ENCODE peak calls at places on chromosome 9, in eight cellular contexts. C, K, O, H, F, V, N and R are unnamed samples. For H3K4me1, the result is how much of the 10 kb centered on the place peaks cover.

GRCh38 chr9:99966720-99967119 is 60.3 kb downstream of the STX17 start:
- DNase-seq in V (no peak), O (peak), K (peak), N (no peak), F (no peak), C (peak), H (no peak), R (no peak)

GRCh38 chr9:76613150-76613781 is 151.0 kb upstream of the PCA3 start:
- DNase-seq in H (no peak), O (no peak), F (no peak), K (no peak), N (no peak), V (no peak), C (no peak), R (no peak)

GRCh38 chr9:134390537-134390936 is 64.3 kb downstream of the RXRA start:
- DNase-seq in N (no peak), V (no peak), H (no peak), F (no peak), O (no peak), K (no peak), C (no peak), R (no peak)

GRCh38 chr9:121972501-121972981 is 120.6 kb downstream of the TTLL11 start:
- DNase-seq in H (no peak), C (no peak), O (peak), K (no peak), N (no peak), V (peak), F (no peak), R (no peak)

GRCh38 chr9:3936520-3937235 is 363.2 kb downstream of the GLIS3 start:
- DNase-seq in O (peak), H (no peak), F (peak), V (no peak), K (no peak), N (peak), C (no peak), R (no peak)

GRCh38 chr9:93013856-93014582 is 44.5 kb upstream of the SUSD3 start:
- DNase-seq in F (no peak), V (no peak), O (no peak), N (peak), H (no peak), K (no peak), C (no peak), R (no peak)

GRCh38 chr9:137270929-137271695 is 6.4 kb upstream of the TOR4A start:
- DNase-seq in O (no peak), V (no peak), N (no peak), F (no peak), C (no peak), K (no peak), H (no peak), R (no peak)

GRCh38 chr9:88476491-88477271 is 58.3 kb upstream of the NXNL2 start:
- DNase-seq in F (no peak), O (no peak), H (no peak), V (no peak), C (no peak), N (no peak), K (no peak), R (no peak)

GRCh38 chr9:121974421-121974820 is 118.7 kb downstream of the TTLL11 start:
- DNase-seq in N (no peak), H (no peak), K (no peak), O (no peak), C (no peak), F (no peak), V (no peak), R (no peak)

GRCh38 chr9:130860458-130861316 is 25.6 kb downstream of the ABL1 start:
- DNase-seq in O (peak), V (peak), C (no peak), H (peak), F (peak), N (no peak), K (no peak), R (peak)

GRCh38 chr9:124050955-124051354 is 39.4 kb downstream of the LHX2 start:
- DNase-seq in C (no peak), O (no peak), K (no peak), N (no peak), H (no peak), F (no peak), V (no peak), R (no peak)

GRCh38 chr9:100411472-100412270 is 15.3 kb upstream of the MSANTD3 start:
- DNase-seq in C (peak), N (peak), V (peak), H (no peak), F (peak), O (peak), K (peak), R (peak)

GRCh38 chr9:35526087-35526801 is 36.3 kb downstream of the RUSC2 start:
- DNase-seq in K (no peak), O (no peak), V (no peak), F (no peak), C (no peak), N (no peak), H (no peak), R (no peak)

GRCh38 chr9:128632486-128632885 is 24.2 kb downstream of the DYNC2I2 start:
- DNase-seq in C (no peak), H (no peak), V (no peak), O (no peak), F (no peak), K (no peak), N (no peak), R (no peak)

GRCh38 chr9:19641046-19641445 is 147.8 kb downstream of the SLC24A2 start:
- DNase-seq in O (no peak), C (no peak), K (no peak), H (peak), F (no peak), N (no peak), V (no peak), R (no peak)

GRCh38 chr9:131693651-131694597 is 46.0 kb downstream of the RAPGEF1 start:
- DNase-seq in N (no peak), F (no peak), C (no peak), K (no peak), V (no peak), O (no peak), H (no peak), R (no peak)

GRCh38 chr9:37187269-37187668 is 66.9 kb downstream of the ZCCHC7 start:
- DNase-seq in H (peak), N (no peak), O (no peak), C (no peak), F (no peak), V (peak), K (no peak), R (no peak)
- H3K4me1 ChIP-seq in H (under half), N (under half), O (under half), C (under half), F (under half), V (under half), K (under half), R (under half)

DNA sequence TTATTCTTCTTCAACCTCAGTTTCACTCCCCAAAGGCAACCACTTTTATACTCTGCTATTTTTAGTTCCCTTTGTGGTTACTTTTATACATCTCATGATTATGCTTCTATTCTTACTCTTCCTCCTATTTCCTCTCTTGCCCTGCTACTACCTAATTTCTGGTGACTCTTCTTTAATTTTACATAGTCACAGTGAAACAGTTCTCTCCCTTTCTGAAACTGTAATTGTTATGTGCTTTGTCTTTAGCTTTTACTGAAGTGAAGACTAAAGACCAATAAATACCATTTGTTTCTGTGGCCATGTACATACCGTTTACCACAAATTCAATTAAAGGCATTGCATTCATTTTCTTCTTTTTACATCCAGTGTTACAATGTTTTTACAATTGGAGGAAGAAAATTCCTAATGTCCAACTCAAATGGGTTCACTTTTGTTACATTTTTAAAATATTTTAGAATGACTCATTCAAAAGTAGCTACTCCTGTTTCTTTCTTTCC is 410.6 kb downstream of the PSAT1 start:
- DNase-seq in C (no peak), V (no peak), H (no peak), F (no peak), N (no peak), O (no peak), K (no peak), R (no peak)
- TF ChIP-seq EP300 in C (no peak), V (no peak), H (no peak), F (no peak), N (peak), O (no peak), K (no peak), R (no peak)

GRCh38 chr9:68704804-68705635 is at the start of gene PIP5K1B:
- DNase-seq in C (peak), V (peak), K (peak), N (peak), H (peak), O (peak), F (peak), R (no peak)
- H3K4me1 ChIP-seq in C (half or more), V (under half), K (under half), N (under half), H (under half), O (under half), F (under half), R (under half)

GRCh38 chr9:36594228-36594627 is 21.5 kb downstream of the MELK start:
- DNase-seq in O (no peak), V (no peak), F (no peak), C (no peak), H (no peak), K (no peak), N (no peak), R (no peak)

GRCh38 chr9:36597412-36598178 is 24.9 kb downstream of the MELK start:
- DNase-seq in V (no peak), F (no peak), K (peak), C (peak), N (peak), H (peak), O (no peak), R (no peak)

GRCh38 chr9:36603006-36603405 is 30.3 kb downstream of the MELK start:
- DNase-seq in H (no peak), F (no peak), K (no peak), N (no peak), O (no peak), C (no peak), V (no peak), R (no peak)

GRCh38 chr9:36592801-36593583 is 20.3 kb downstream of the MELK start:
- DNase-seq in K (no peak), N (no peak), O (no peak), C (no peak), F (no peak), V (no peak), H (no peak), R (no peak)

DNA sequence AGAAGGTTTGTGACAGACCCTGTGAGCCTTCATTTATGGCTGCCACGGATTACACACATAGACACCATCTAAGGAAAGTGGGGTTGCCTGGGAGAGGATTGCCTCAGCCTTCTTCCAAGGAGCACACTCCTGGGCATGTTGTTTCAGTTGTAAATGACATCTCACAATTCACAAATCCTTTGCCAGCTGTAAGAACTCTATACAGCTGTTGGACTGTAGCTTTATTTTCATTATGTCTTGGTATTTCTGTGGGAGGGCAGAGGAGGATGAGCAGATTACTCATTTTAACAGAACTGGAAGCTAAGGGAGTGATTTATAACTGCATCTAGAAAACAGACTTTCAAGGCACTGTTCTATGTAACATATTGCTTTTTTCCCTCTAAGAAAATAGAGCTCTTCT is 25.6 kb downstream of the MELK start:
- DNase-seq in N (no peak), O (no peak), F (no peak), V (no peak), H (no peak), K (no peak), C (no peak), R (no peak)
- TF ChIP-seq EP300 in N (no peak), O (no peak), F (no peak), V (no peak), H (no peak), K (no peak), C (no peak), R (no peak)